ENCODE peak calls at places on chromosome 11, in nine cellular contexts. X is sigmoid colon, Q is A549, L is astrocyte of the spinal cord, M is MM.1S, J is epithelial cell of proximal tubule, E is mucosa of descending colon, Y is heart right ventricle, P is HFF-Myc. N is an unnamed sample.

GRCh38 chr11:79244175-79244804 is 196.5 kb downstream of the TENM4 start:
- DNase-seq in Y (no peak), P (peak), Q (peak), J (peak), X (no peak), L (peak), E (no peak), M (no peak), N (no peak)

GRCh38 chr11:134416726-134417125 is 4.7 kb upstream of the B3GAT1 start:
- DNase-seq in L (no peak), Y (no peak), P (no peak), M (no peak), E (no peak), Q (no peak), J (no peak), X (no peak), N (no peak)

GRCh38 chr11:109547356-109548027 is 125.5 kb downstream of the C11orf87 start:
- DNase-seq in Y (no peak), X (no peak), Q (no peak), E (no peak), M (no peak), L (peak), J (peak), P (peak), N (no peak)

GRCh38 chr11:17598700-17599459 is 51.8 kb downstream of the OTOG start:
- DNase-seq in Y (peak), L (peak), P (peak), X (peak), Q (peak), E (peak), J (no peak), M (peak), N (peak)

GRCh38 chr11:126978155-126978554 is 22.4 kb downstream of the KIRREL3 start:
- DNase-seq in M (no peak), Q (no peak), P (no peak), E (no peak), Y (no peak), X (no peak), L (no peak), J (no peak), N (peak)

GRCh38 chr11:73072935-73073481 is 69.1 kb downstream of the FCHSD2 start:
- DNase-seq in X (no peak), J (no peak), E (peak), Q (peak), Y (no peak), L (peak), P (no peak), M (peak), N (no peak)

GRCh38 chr11:29018631-29019030 is 910.4 kb downstream of the METTL15 start:
- DNase-seq in E (no peak), Q (peak), P (no peak), M (no peak), L (peak), X (no peak), J (peak), Y (no peak), N (no peak)

GRCh38 chr11:134677338-134677948 is 265.4 kb upstream of the B3GAT1 start:
- DNase-seq in Y (no peak), J (no peak), M (no peak), X (peak), P (no peak), Q (no peak), E (no peak), L (no peak), N (no peak)

GRCh38 chr11:37984991-37985390 is 1387.0 kb upstream of the RAG2 start:
- DNase-seq in Q (no peak), Y (no peak), M (no peak), E (no peak), J (no peak), X (no peak), L (no peak), P (no peak), N (no peak)

GRCh38 chr11:2928605-2929510 is at the start of gene PHLDA2:
- DNase-seq in M (no peak), Q (peak), J (no peak), Y (peak), L (peak), X (peak), P (no peak), E (peak), N (no peak)

GRCh38 chr11:44018127-44018521 is 29.7 kb upstream of the ACCSL start:
- DNase-seq in E (no peak), M (no peak), L (no peak), Y (no peak), J (no peak), Q (no peak), P (no peak), X (peak), N (no peak)

GRCh38 chr11:48063424-48063978 is 83.1 kb downstream of the PTPRJ start:
- DNase-seq in Q (peak), Y (no peak), E (peak), X (peak), L (peak), M (no peak), J (peak), P (peak), N (no peak)

GRCh38 chr11:123580557-123581275 is 73.7 kb downstream of the SCN3B start:
- DNase-seq in M (peak), Q (peak), Y (peak), L (peak), J (no peak), P (no peak), E (peak), X (no peak), N (peak)

GRCh38 chr11:61695917-61696316 is 15.7 kb downstream of the DAGLA start:
- DNase-seq in M (no peak), P (peak), X (peak), Y (peak), E (peak), J (peak), L (peak), Q (peak), N (no peak)

GRCh38 chr11:62909107-62909894 is 11.9 kb downstream of the CHRM1 start:
- DNase-seq in P (peak), E (peak), J (no peak), L (peak), Y (peak), M (peak), Q (peak), X (peak), N (peak)

GRCh38 chr11:36818410-36818809 is 220.4 kb upstream of the RAG2 start:
- DNase-seq in Y (no peak), P (no peak), L (no peak), Q (peak), J (no peak), M (no peak), X (no peak), E (peak), N (peak)

GRCh38 chr11:45926536-45927331 is 4.3 kb downstream of the LARGE2 start:
- DNase-seq in M (no peak), P (no peak), Y (no peak), L (no peak), Q (no peak), E (no peak), X (peak), J (no peak), N (no peak)

GRCh38 chr11:20374746-20375305 is 11.3 kb downstream of the HTATIP2 start:
- DNase-seq in L (no peak), Q (no peak), E (no peak), Y (no peak), X (no peak), J (no peak), P (no peak), M (no peak), N (no peak)

GRCh38 chr11:2992234-2992999 is at the start of gene NAP1L4:
- DNase-seq in P (peak), Y (peak), X (peak), L (peak), E (peak), Q (peak), J (peak), M (peak), N (peak)

GRCh38 chr11:1219836-1220810 is 2.7 kb upstream of the MUC5B start:
- DNase-seq in L (no peak), E (peak), M (no peak), Y (peak), Q (peak), P (no peak), X (peak), J (no peak), N (no peak)

GRCh38 chr11:128948583-128948982 is 5.9 kb upstream of the TP53AIP1 start:
- DNase-seq in X (no peak), E (no peak), P (no peak), J (no peak), L (no peak), M (peak), Y (no peak), Q (no peak), N (no peak)

GRCh38 chr11:127103586-127104388 is 103.2 kb upstream of the KIRREL3 start:
- DNase-seq in E (no peak), X (no peak), J (no peak), Y (no peak), Q (no peak), P (no peak), M (no peak), L (no peak), N (no peak)

GRCh38 chr11:92140021-92140420 is 84.6 kb upstream of the FAT3 start:
- DNase-seq in X (no peak), J (no peak), M (no peak), L (no peak), Q (no peak), Y (no peak), E (no peak), P (no peak), N (no peak)

GRCh38 chr11:88544656-88545280 is 207.2 kb upstream of the CTSC start:
- DNase-seq in E (no peak), L (no peak), M (no peak), Y (no peak), X (no peak), J (no peak), P (peak), Q (no peak), N (no peak)

GRCh38 chr11:10205928-10206327 is 88.1 kb downstream of the SBF2 start:
- DNase-seq in J (no peak), P (no peak), M (no peak), E (no peak), L (no peak), X (no peak), Y (no peak), Q (no peak), N (no peak)

GRCh38 chr11:86459682-86460460 is 85.2 kb downstream of the CCDC81 start:
- DNase-seq in X (no peak), E (no peak), Q (peak), Y (peak), M (no peak), J (peak), L (peak), P (peak), N (no peak)

GRCh38 chr11:70763606-70764005 is 365.3 kb downstream of the CTTN start:
- DNase-seq in M (no peak), L (peak), X (no peak), E (no peak), Y (no peak), P (peak), Q (no peak), J (no peak), N (no peak)

GRCh38 chr11:70155386-70155785 is 47.7 kb upstream of the FADD start:
- DNase-seq in Y (no peak), Q (no peak), L (no peak), M (no peak), X (no peak), P (no peak), J (no peak), E (no peak), N (no peak)

GRCh38 chr11:36447947-36448346 is 62.1 kb downstream of the TRAF6 start:
- DNase-seq in Q (no peak), M (no peak), J (no peak), P (no peak), E (no peak), X (no peak), Y (no peak), L (no peak), N (no peak)

GRCh38 chr11:75173336-75173735 is 22.4 kb downstream of the SLCO2B1 start:
- DNase-seq in E (no peak), M (no peak), Y (no peak), Q (no peak), L (no peak), P (no peak), X (no peak), J (no peak), N (no peak)

GRCh38 chr11:58028687-58029411 is 1.9 kb upstream of the OR6Q1 start:
- DNase-seq in Y (no peak), M (no peak), P (no peak), L (peak), E (peak), Q (no peak), X (no peak), J (peak), N (no peak)

GRCh38 chr11:6681949-6682348 is 1.2 kb downstream of the MRPL17 start:
- DNase-seq in J (no peak), X (no peak), E (peak), Y (no peak), Q (no peak), L (peak), P (no peak), M (no peak), N (no peak)

GRCh38 chr11:130407978-130408377 is 20.4 kb downstream of the ADAMTS8 start:
- DNase-seq in L (peak), X (peak), E (no peak), Y (no peak), Q (peak), P (peak), J (no peak), M (no peak), N (no peak)

GRCh38 chr11:65417221-65417701 is 5.3 kb upstream of the NEAT1 start:
- DNase-seq in J (no peak), M (no peak), P (no peak), X (peak), Q (no peak), E (peak), L (no peak), Y (peak), N (no peak)
- H3K4me3 ChIP-seq in J (peak), M (peak), P (no peak), X (peak), Q (peak), E (no peak), L (no peak), Y (peak), N (no peak)

DNA sequence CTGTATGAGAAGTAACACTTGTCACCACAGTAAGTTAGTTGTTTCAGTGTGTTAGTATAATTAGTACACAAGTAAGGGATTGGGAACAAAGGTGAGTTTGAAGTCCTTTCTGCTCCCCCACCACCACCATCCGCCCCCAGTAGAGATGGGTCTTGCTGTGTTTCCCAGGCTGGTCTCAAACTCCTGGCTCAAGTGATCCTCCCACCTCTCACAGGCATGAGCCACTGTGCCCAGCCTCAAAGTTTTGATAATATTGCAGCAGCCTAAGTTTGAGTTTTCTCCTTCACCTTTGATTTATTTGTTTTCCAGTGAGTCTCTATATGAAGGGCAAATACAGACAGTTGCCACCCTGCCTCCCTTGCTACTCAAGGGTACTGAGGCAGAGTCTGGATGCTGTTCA is 23.7 kb upstream of the GRK2 start:
- DNase-seq in Y (no peak), Q (no peak), M (no peak), P (no peak), L (no peak), X (no peak), E (no peak), J (no peak), N (no peak)
- H3K4me3 ChIP-seq in Y (peak), Q (no peak), M (peak), P (peak), L (no peak), X (no peak), E (no peak), J (peak), N (no peak)

GRCh38 chr11:27468643-27469332 is 3.8 kb downstream of the LGR4 start:
- DNase-seq in Q (peak), E (peak), X (no peak), P (no peak), Y (no peak), J (peak), L (peak), M (no peak), N (no peak)

GRCh38 chr11:27471067-27471587 is 1.5 kb downstream of the LGR4 start:
- DNase-seq in X (no peak), J (no peak), Y (no peak), P (no peak), Q (peak), M (no peak), L (no peak), E (peak), N (no peak)

GRCh38 chr11:27469333-27469680 is 3.3 kb downstream of the LGR4 start:
- DNase-seq in J (no peak), L (no peak), X (no peak), E (peak), M (no peak), Q (no peak), P (no peak), Y (no peak), N (no peak)

GRCh38 chr11:27471588-27472397 is 797 bp downstream of the LGR4 start:
- DNase-seq in L (no peak), Q (peak), P (no peak), X (peak), M (peak), E (peak), Y (peak), J (no peak), N (no peak)

GRCh38 chr11:27470166-27470565 is 2.4 kb downstream of the LGR4 start:
- DNase-seq in Q (no peak), M (no peak), L (no peak), X (no peak), E (no peak), P (no peak), Y (no peak), J (no peak), N (no peak)
- H3K4me3 ChIP-seq in Q (peak), M (no peak), L (peak), X (peak), E (no peak), P (no peak), Y (peak), J (peak), N (peak)

GRCh38 chr11:83681944-83682644 is 395.9 kb upstream of the CCDC90B start:
- DNase-seq in L (no peak), Q (no peak), Y (no peak), M (no peak), X (no peak), J (no peak), P (no peak), E (no peak), N (no peak)

GRCh38 chr11:83684071-83684470 is 397.9 kb upstream of the CCDC90B start:
- DNase-seq in Y (no peak), Q (no peak), L (no peak), P (no peak), J (no peak), M (no peak), X (no peak), E (no peak), N (no peak)

GRCh38 chr11:83680351-83680750 is 394.2 kb upstream of the CCDC90B start:
- DNase-seq in E (no peak), X (no peak), L (no peak), Q (no peak), Y (no peak), P (no peak), J (no peak), M (no peak), N (no peak)

GRCh38 chr11:83682645-83682973 is 396.4 kb upstream of the CCDC90B start:
- DNase-seq in Q (no peak), J (no peak), X (no peak), P (no peak), E (no peak), L (no peak), M (peak), Y (no peak), N (no peak)

GRCh38 chr11:83681045-83681781 is 395.0 kb upstream of the CCDC90B start:
- DNase-seq in P (no peak), X (no peak), J (no peak), E (no peak), Q (no peak), Y (no peak), M (peak), L (no peak), N (no peak)
- H3K4me3 ChIP-seq in P (no peak), X (no peak), J (peak), E (no peak), Q (no peak), Y (no peak), M (peak), L (no peak), N (no peak)

GRCh38 chr11:12827369-12827768 is 153.1 kb downstream of the TEAD1 start:
- DNase-seq in Y (no peak), X (no peak), P (no peak), J (no peak), E (no peak), L (no peak), M (no peak), Q (no peak), N (no peak)
- H3K4me3 ChIP-seq in Y (peak), X (no peak), P (peak), J (peak), E (no peak), L (peak), M (peak), Q (peak), N (no peak)

DNA sequence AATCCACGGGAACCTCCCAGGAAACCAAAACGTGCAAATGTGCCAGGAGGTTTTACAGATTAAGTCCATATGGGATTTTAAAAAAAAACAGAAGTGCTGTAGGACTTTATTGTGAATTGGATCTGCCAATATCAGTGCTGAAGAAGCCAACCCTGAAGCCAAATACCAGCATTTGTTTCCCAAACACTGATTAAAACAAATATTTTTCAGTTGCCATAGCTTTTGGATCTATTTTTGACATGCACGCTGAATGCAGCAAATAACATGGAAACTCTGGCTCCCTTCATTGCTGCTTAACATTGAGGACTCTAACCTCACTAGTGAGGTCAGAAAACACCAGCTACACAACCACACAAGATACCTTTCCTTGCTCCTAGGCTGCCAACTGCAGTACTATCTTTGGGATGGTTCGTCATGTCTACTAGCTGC is 28.4 kb upstream of the SIK2 start:
- DNase-seq in E (no peak), L (no peak), J (no peak), P (no peak), M (no peak), Y (no peak), Q (no peak), X (no peak), N (no peak)
- H3K4me3 ChIP-seq in E (no peak), L (no peak), J (no peak), P (no peak), M (no peak), Y (peak), Q (no peak), X (peak), N (no peak)